ENCODE peak calls at places on chromosomes 7 and 10, in nine cellular contexts. R is mesendoderm, S is psoas muscle, Y is IMR-90, X is suprapubic skin, A is cardiac muscle cell, V is stomach, U is OCI-LY7, T is PC-9. H is an unnamed sample.

GRCh38 chr10:120260446-120260845 is 196.6 kb upstream of the PLPP4 start:
- DNase-seq in A (no peak), U (no peak), S (no peak), R (no peak), V (no peak), Y (no peak), X (no peak), T (no peak), H (no peak)

GRCh38 chr10:61389887-61390286 is 63.3 kb downstream of the TMEM26 start:
- DNase-seq in Y (no peak), A (no peak), R (no peak), S (no peak), U (no peak), T (no peak), V (no peak), X (no peak), H (no peak)

GRCh38 chr10:91856637-91857036 is 52.6 kb downstream of the FGFBP3 start:
- DNase-seq in R (peak), T (no peak), A (peak), U (peak), Y (no peak), X (no peak), S (no peak), V (no peak), H (peak)

GRCh38 chr7:142391191-142391992 is 133.5 kb upstream of the PRSS58 start:
- DNase-seq in A (peak), X (no peak), S (peak), U (no peak), T (no peak), V (no peak), Y (peak), R (peak), H (no peak)

GRCh38 chr10:117622471-117623184 is 80.1 kb downstream of the EMX2 start:
- DNase-seq in U (no peak), X (no peak), A (no peak), Y (no peak), R (no peak), T (no peak), V (no peak), S (no peak), H (no peak)

GRCh38 chr7:139899328-139900020 is 70.4 kb downstream of the TBXAS1 start:
- DNase-seq in Y (no peak), T (no peak), A (no peak), S (no peak), V (no peak), U (no peak), X (no peak), R (no peak), H (no peak)

GRCh38 chr7:37524056-37524455 is 75.4 kb upstream of the ELMO1 start:
- DNase-seq in V (no peak), R (no peak), T (no peak), S (no peak), X (no peak), A (no peak), Y (no peak), U (no peak), H (no peak)

GRCh38 chr10:35780970-35781642 is 139.0 kb upstream of the FZD8 start:
- DNase-seq in A (no peak), V (no peak), U (no peak), T (no peak), R (no peak), Y (no peak), S (no peak), X (no peak), H (no peak)

GRCh38 chr7:103499976-103500375 is 54.0 kb upstream of the SLC26A5 start:
- DNase-seq in R (no peak), S (no peak), U (no peak), X (no peak), A (no peak), V (no peak), T (no peak), Y (peak), H (no peak)

GRCh38 chr10:73827346-73828089 is 16.1 kb upstream of the NDST2 start:
- DNase-seq in T (no peak), V (no peak), S (no peak), R (no peak), X (no peak), Y (no peak), U (no peak), A (no peak), H (no peak)

GRCh38 chr7:119436882-119437281 is 836.1 kb upstream of the KCND2 start:
- DNase-seq in X (no peak), U (no peak), A (no peak), R (no peak), V (no peak), S (no peak), Y (no peak), T (no peak), H (no peak)

GRCh38 chr10:119542990-119543813 is 683 bp upstream of the RGS10 start:
- DNase-seq in A (peak), R (peak), S (peak), X (no peak), T (peak), Y (peak), U (peak), V (peak), H (peak)

GRCh38 chr10:17067549-17068264 is 61.9 kb downstream of the CUBN start:
- DNase-seq in U (no peak), V (no peak), Y (peak), R (no peak), T (no peak), X (no peak), S (no peak), A (no peak), H (no peak)

GRCh38 chr10:110324201-110324804 is 19.6 kb upstream of the SMNDC1 start:
- DNase-seq in V (no peak), X (no peak), U (no peak), T (no peak), Y (peak), A (no peak), S (no peak), R (peak), H (peak)

GRCh38 chr10:46084321-46085165 is 38.5 kb upstream of the MSMB start:
- DNase-seq in R (no peak), Y (no peak), U (no peak), V (no peak), S (no peak), A (no peak), X (peak), T (no peak), H (no peak)

GRCh38 chr7:117009705-117010361 is 56.5 kb downstream of the ST7 start:
- DNase-seq in S (no peak), Y (no peak), R (no peak), A (no peak), V (no peak), T (no peak), U (no peak), X (no peak), H (no peak)

GRCh38 chr10:111360260-111360925 is 283.6 kb downstream of the ADRA2A start:
- DNase-seq in S (no peak), U (peak), A (peak), X (no peak), T (no peak), Y (no peak), V (peak), R (peak), H (peak)

GRCh38 chr7:29091722-29092121 is 54.6 kb downstream of the CPVL start:
- DNase-seq in U (no peak), S (no peak), T (no peak), V (no peak), R (no peak), X (no peak), A (no peak), Y (no peak), H (no peak)

GRCh38 chr10:86699125-86699524 is 30.8 kb downstream of the LDB3 start:
- DNase-seq in U (no peak), V (no peak), S (peak), T (no peak), X (no peak), R (no peak), A (no peak), Y (no peak), H (no peak)

GRCh38 chr7:4416436-4417092 is 265.5 kb upstream of the FOXK1 start:
- DNase-seq in V (peak), T (no peak), U (no peak), A (no peak), X (no peak), Y (no peak), S (no peak), R (no peak), H (peak)

GRCh38 chr10:122587099-122587725 is 26.7 kb downstream of the DMBT1 start:
- DNase-seq in A (no peak), U (no peak), R (no peak), Y (no peak), T (no peak), S (peak), V (no peak), X (no peak), H (no peak)

GRCh38 chr10:122234416-122234815 is 36.7 kb upstream of the BTBD16 start:
- DNase-seq in R (no peak), T (no peak), Y (peak), U (no peak), V (no peak), X (no peak), A (no peak), S (no peak), H (no peak)

GRCh38 chr10:78199019-78199418 is 165.4 kb downstream of the RPS24 start:
- DNase-seq in X (no peak), V (no peak), A (no peak), U (no peak), T (no peak), R (no peak), Y (no peak), S (no peak), H (no peak)

GRCh38 chr7:47758546-47758945 is 176.6 kb upstream of the TNS3 start:
- DNase-seq in A (no peak), S (no peak), X (no peak), R (no peak), T (no peak), U (no peak), V (no peak), Y (peak), H (no peak)

GRCh38 chr7:47497367-47498096 is 84.4 kb downstream of the TNS3 start:
- DNase-seq in U (peak), T (no peak), S (no peak), X (no peak), A (no peak), Y (no peak), V (no peak), R (no peak), H (no peak)

GRCh38 chr7:87370660-87371180 is 25.3 kb downstream of the CROT start:
- DNase-seq in T (no peak), V (no peak), U (no peak), S (no peak), X (no peak), A (no peak), R (no peak), Y (peak), H (no peak)

GRCh38 chr10:11757452-11757819 is 15.3 kb downstream of the ECHDC3 start:
- DNase-seq in V (peak), U (no peak), A (peak), R (no peak), X (no peak), S (peak), Y (peak), T (no peak), H (no peak)

GRCh38 chr7:47941136-47941844 is 7.0 kb downstream of the PKD1L1 start:
- DNase-seq in S (no peak), T (peak), A (no peak), R (no peak), V (no peak), X (no peak), U (no peak), Y (peak), H (no peak)

DNA sequence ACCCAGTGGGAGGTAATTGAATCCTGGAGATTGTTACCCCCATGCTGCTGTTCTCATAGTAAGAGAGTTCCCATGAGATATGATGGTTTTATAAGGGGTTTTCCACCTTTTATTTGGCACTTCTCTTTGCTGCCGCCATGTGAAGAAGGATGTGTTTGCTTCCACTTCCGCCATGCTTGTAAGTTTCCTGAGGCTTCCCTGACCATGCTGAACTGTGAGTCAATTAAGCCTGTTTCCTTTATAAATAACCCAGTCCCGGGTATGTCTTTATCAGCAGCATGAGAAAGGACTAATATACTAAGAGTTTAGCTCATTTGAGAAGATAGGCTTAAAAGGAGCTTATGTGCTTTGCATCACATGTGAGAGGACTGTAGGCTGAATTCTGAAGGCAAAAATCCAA is 29.3 kb downstream of the TMEM248 start:
- DNase-seq in Y (peak), A (no peak), V (no peak), T (no peak), R (no peak), S (no peak), X (no peak), U (no peak), H (no peak)
- H3K27ac ChIP-seq in Y (no peak), A (no peak), V (no peak), T (peak), R (no peak), S (no peak), X (no peak), U (no peak), H (peak)

DNA sequence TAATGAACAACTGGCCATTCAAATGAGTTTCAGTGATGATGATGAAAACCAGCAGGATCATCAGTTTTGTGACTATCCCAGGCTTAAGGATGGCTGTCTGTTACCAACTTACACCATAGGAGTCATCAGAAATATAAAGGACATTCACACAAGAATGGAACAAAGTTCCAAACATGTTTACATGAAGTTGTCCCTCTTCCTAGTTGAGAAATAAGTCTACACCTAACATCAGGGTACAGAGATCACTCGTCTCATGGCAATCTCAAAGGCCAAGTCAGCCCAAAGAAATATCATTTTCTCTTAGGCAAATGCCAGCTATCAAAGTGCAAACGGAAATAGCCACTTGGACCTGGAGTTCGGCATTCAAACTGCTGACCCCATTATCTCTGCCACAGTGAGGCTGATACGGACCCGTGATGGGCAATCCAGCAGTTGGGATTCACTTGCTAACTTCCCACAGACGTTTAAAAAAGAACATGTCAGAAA is 53.0 kb downstream of the CREB3L2 start:
- DNase-seq in X (no peak), Y (no peak), A (no peak), R (no peak), T (no peak), S (no peak), U (no peak), V (no peak), H (no peak)
- H3K27ac ChIP-seq in X (no peak), Y (no peak), A (peak), R (no peak), T (no peak), S (no peak), U (no peak), V (peak), H (no peak)

DNA sequence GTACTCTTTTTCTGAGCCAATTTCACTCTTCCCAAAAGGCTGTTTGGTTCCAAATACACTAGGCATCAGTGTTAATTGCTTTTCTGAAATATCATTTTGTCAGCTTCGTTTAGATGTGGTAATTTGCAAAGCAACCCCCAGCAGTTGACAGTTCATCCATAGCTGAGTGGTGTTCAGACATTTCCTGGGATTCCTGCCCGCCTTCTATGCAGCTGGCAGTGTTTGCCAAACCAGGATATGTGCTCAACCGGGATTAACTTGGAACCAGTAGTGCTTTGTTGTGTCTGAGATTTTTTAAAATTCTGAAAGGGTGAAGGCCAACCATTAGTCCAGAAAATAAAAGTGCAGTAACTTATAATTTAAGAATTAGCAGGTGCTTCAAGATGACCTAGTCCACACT is 25.2 kb upstream of the MKLN1 start:
- DNase-seq in Y (no peak), X (no peak), S (no peak), R (no peak), V (peak), U (no peak), A (no peak), T (no peak), H (no peak)
- H3K27ac ChIP-seq in Y (no peak), X (no peak), S (no peak), R (no peak), V (no peak), U (no peak), A (no peak), T (no peak), H (peak)

GRCh38 chr10:102281103-102281502 is 35.8 kb downstream of the GBF1 start:
- DNase-seq in V (no peak), A (no peak), R (peak), Y (peak), T (no peak), S (no peak), U (peak), X (no peak), H (no peak)

GRCh38 chr10:102283890-102284289 is 38.6 kb downstream of the GBF1 start:
- DNase-seq in S (no peak), T (no peak), Y (no peak), V (no peak), X (no peak), U (no peak), R (no peak), A (no peak), H (no peak)

GRCh38 chr10:102283488-102283887 is 38.2 kb downstream of the GBF1 start:
- DNase-seq in U (no peak), A (no peak), R (no peak), T (no peak), Y (no peak), V (no peak), X (no peak), S (no peak), H (no peak)

GRCh38 chr10:102279104-102279503 is 33.8 kb downstream of the GBF1 start:
- DNase-seq in V (no peak), T (no peak), A (no peak), S (no peak), U (no peak), X (no peak), R (no peak), Y (no peak), H (no peak)

DNA sequence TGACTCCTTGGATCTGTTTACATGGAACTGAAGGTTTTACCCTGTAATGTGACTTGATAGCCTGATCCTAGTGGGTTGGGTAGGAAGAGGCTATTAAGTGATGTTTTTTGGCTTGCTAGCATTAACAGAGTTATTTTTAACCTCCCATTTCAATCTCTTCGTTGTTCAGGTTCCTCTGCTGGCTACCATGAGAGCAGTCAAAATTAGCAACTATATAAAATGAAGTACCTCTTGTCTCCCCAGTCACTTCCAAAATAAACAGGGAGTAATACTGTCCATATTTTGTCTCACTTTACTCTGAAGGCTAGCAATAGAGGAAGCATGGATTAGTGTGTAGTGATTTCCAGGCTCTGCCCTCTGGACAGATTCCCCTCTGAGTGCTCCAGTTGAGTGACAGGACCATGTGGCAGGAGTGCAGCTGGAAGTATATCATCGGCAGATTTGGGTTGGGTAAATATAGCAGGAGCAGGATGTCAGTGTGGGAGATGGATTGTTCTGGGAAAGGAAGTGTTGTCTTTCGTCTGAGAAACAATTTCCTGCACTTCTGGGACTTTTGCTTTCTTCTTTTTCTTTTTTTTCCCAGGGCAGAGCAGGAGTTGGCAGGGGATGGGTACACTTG is 35.2 kb downstream of the GBF1 start:
- DNase-seq in S (peak), T (no peak), A (peak), V (no peak), Y (peak), R (no peak), U (no peak), X (no peak), H (no peak)
- H3K27ac ChIP-seq in S (peak), T (no peak), A (peak), V (peak), Y (no peak), R (no peak), U (no peak), X (no peak), H (no peak)

GRCh38 chr7:2613926-2614613 is 17.7 kb upstream of the TTYH3 start:
- DNase-seq in T (no peak), U (peak), A (peak), Y (no peak), R (no peak), V (no peak), X (no peak), S (peak), H (no peak)

GRCh38 chr7:2614646-2615330 is 17.0 kb upstream of the TTYH3 start:
- DNase-seq in U (peak), X (no peak), T (no peak), A (no peak), Y (no peak), V (no peak), S (no peak), R (no peak), H (no peak)

GRCh38 chr7:2617710-2617975 is 14.1 kb upstream of the TTYH3 start:
- DNase-seq in S (no peak), V (no peak), X (no peak), U (no peak), T (no peak), Y (no peak), A (no peak), R (no peak), H (no peak)

GRCh38 chr7:2616973-2617709 is 14.6 kb upstream of the TTYH3 start:
- DNase-seq in T (no peak), Y (no peak), X (no peak), V (no peak), S (no peak), A (no peak), R (no peak), U (no peak), H (no peak)

DNA sequence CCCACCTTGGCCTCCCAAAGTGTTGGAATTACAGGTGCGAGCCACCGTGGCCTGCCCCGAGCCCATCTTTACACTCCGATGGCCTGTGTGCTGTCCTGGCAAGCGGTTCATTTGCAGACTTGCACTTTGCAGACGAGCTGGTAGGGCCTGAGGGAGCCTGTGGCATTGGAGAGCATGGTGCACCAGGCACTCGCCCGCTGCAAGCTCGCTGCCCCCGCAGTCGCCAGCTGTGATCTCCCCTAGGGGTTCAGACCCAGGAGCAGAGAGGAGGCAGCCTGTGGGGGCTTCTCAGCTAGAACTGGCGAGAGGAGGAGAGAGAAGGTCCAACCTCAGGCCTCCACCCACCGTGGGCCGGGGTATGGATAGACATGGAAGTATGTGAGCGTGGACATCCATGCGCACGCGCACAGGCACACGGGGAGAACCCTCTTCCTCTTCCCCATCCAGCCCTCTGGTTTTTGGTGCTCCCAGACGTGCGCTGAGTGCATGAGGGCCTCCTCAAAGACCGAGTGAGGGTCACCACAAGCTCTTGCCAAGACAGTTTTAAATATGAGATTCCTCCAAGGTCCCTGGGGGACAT is 15.3 kb upstream of the TTYH3 start:
- DNase-seq in R (no peak), X (no peak), S (no peak), T (no peak), V (no peak), Y (no peak), U (no peak), A (no peak), H (no peak)
- H3K27ac ChIP-seq in R (no peak), X (no peak), S (no peak), T (no peak), V (no peak), Y (no peak), U (no peak), A (no peak), H (no peak)